ENCODE peak calls at places on chromosomes 6 and 20, in five cellular contexts. X, E, W, I and D are unnamed samples.

GRCh38 chr6:25694366-25694765 is 42.4 kb downstream of the SCGN start:
- DNase-seq in X (no peak), E (peak; percentile 20), W (no peak), I (no peak), D (no peak)

GRCh38 chr6:147666254-147666653 is 157.8 kb downstream of the SAMD5 start:
- DNase-seq in X (no peak), E (no peak), W (no peak), I (no peak), D (no peak)

GRCh38 chr20:11569163-11569562 is 348.5 kb upstream of the BTBD3 start:
- DNase-seq in X (no peak), E (no peak), W (no peak), I (no peak), D (no peak)

GRCh38 chr6:169932491-169932890 is 181.1 kb downstream of the ERMARD start:
- DNase-seq in X (no peak), E (peak; percentile 56), W (no peak), I (no peak), D (no peak)

GRCh38 chr20:17326096-17326495 is 99.3 kb downstream of the PCSK2 start:
- DNase-seq in X (no peak), E (no peak), W (no peak), I (no peak), D (no peak)

GRCh38 chr6:43695078-43695966 is 7.7 kb upstream of the MRPS18A start:
- DNase-seq in X (no peak), E (no peak), W (peak; percentile 18), I (no peak), D (no peak)

GRCh38 chr6:68651018-68651985 is 16.2 kb downstream of the ADGRB3 start:
- DNase-seq in X (no peak), E (no peak), W (no peak), I (no peak), D (no peak)

GRCh38 chr20:46220808-46221207 is 87.5 kb downstream of the CDH22 start:
- DNase-seq in X (no peak), E (peak; percentile 59), W (no peak), I (no peak), D (no peak)

GRCh38 chr6:20652691-20653479 is 118.6 kb downstream of the CDKAL1 start:
- DNase-seq in X (no peak), E (peak; percentile 83), W (peak; percentile 87), I (no peak), D (no peak)

GRCh38 chr6:143536461-143536865 is 24.9 kb upstream of the FUCA2 start:
- DNase-seq in X (no peak), E (peak; percentile 74), W (peak; percentile 38), I (no peak), D (no peak)

GRCh38 chr6:9612489-9612888 is 802.4 kb downstream of the TFAP2A start:
- DNase-seq in X (no peak), E (peak; percentile 5), W (no peak), I (no peak), D (no peak)

GRCh38 chr6:91669154-91669903 is 1082.5 kb upstream of the MAP3K7 start:
- DNase-seq in X (no peak), E (no peak), W (no peak), I (no peak), D (no peak)

GRCh38 chr6:104537185-104537584 is 322.5 kb downstream of the HACE1 start:
- DNase-seq in X (no peak), E (peak; percentile 35), W (no peak), I (no peak), D (no peak)